ENCODE peak calls at places on chromosomes 12 and 14, in seven cellular contexts. N is GM12864; F is cardiac fibroblast; J is brain microvascular endothelial cell; B is activated gamma-delta T cell treated with anti-CD3 and anti-CD28 coated beads, Interleukin-2, amount 50 U/mL, for 16 hours; T is stimulated activated CD8-positive, alpha-beta memory T cell treated with anti-CD3 and anti-CD28 coated beads, Interleukin-15, amount 100 ng/mL, for 1 hour; A is AG08395. Z is an unnamed sample.

GRCh38 chr14:100336618-100337530 is 13.7 kb downstream of the SLC25A47 start:
- DNase-seq in B (no peak), T (no peak), J (no peak), A (no peak), N (no peak), F (no peak), Z (no peak)

GRCh38 chr14:51188566-51189185 is 51.4 kb upstream of the TMX1 start:
- DNase-seq in B (no peak), A (peak), T (no peak), N (no peak), F (peak), J (no peak), Z (no peak)

GRCh38 chr12:121227294-121227693 is 17.4 kb downstream of the P2RX4 start:
- DNase-seq in N (peak), B (no peak), J (no peak), F (no peak), A (no peak), T (no peak), Z (no peak)

GRCh38 chr14:100866666-100867630 is 36.6 kb downstream of the RTL1 start:
- DNase-seq in A (no peak), T (no peak), B (no peak), F (no peak), J (no peak), N (no peak), Z (no peak)

GRCh38 chr12:22046090-22046967 is at the start of gene CMAS:
- DNase-seq in T (peak), B (peak), N (peak), F (peak), J (peak), A (peak), Z (peak)

GRCh38 chr12:105053116-105053572 is 31.1 kb downstream of the ALDH1L2 start:
- DNase-seq in A (peak), J (peak), B (peak), N (peak), F (peak), T (peak), Z (peak)

GRCh38 chr12:50764861-50765324 is 992 bp downstream of the ATF1 start:
- DNase-seq in T (no peak), A (peak), F (peak), N (no peak), J (no peak), B (no peak), Z (peak)

GRCh38 chr12:19404232-19404880 is 34.9 kb upstream of the AEBP2 start:
- DNase-seq in J (no peak), A (no peak), N (no peak), F (no peak), T (no peak), B (peak), Z (no peak)

GRCh38 chr12:23204933-23205778 is 580.2 kb downstream of the ETNK1 start:
- DNase-seq in F (peak), J (peak), A (peak), B (no peak), T (no peak), N (peak), Z (peak)

GRCh38 chr12:67333649-67334048 is 64.5 kb downstream of the CAND1 start:
- DNase-seq in N (no peak), A (no peak), T (no peak), F (no peak), J (no peak), B (no peak), Z (no peak)

GRCh38 chr14:29716150-29716549 is 211.5 kb downstream of the PRKD1 start:
- DNase-seq in F (peak), T (no peak), J (no peak), A (peak), B (no peak), N (no peak), Z (no peak)

GRCh38 chr14:73476451-73476905 is 14.3 kb upstream of the RIOX1 start:
- DNase-seq in F (no peak), A (no peak), B (no peak), T (no peak), N (no peak), J (no peak), Z (no peak)

GRCh38 chr12:25200703-25201102 is 5.7 kb downstream of the ETFRF1 start:
- DNase-seq in T (no peak), J (peak), A (peak), B (no peak), F (peak), N (no peak), Z (no peak)

GRCh38 chr12:2922329-2922728 is 31.6 kb downstream of the TULP3 start:
- DNase-seq in F (no peak), T (no peak), J (no peak), N (no peak), B (no peak), A (peak), Z (no peak)

GRCh38 chr12:112163471-112164325 is 38.3 kb downstream of the TRAFD1 start:
- DNase-seq in N (no peak), T (no peak), A (no peak), J (no peak), F (no peak), B (no peak), Z (no peak)

GRCh38 chr14:76497550-76498484 is 121.9 kb downstream of the ESRRB start:
- DNase-seq in B (no peak), N (no peak), A (no peak), J (no peak), T (no peak), F (no peak), Z (peak)

GRCh38 chr14:78611031-78611430 is 440.9 kb downstream of the NRXN3 start:
- DNase-seq in F (no peak), B (no peak), T (no peak), A (no peak), J (no peak), N (no peak), Z (no peak)

GRCh38 chr12:66637693-66638301 is 41.1 kb downstream of the GRIP1 start:
- DNase-seq in N (no peak), J (no peak), F (no peak), B (no peak), A (no peak), T (no peak), Z (no peak)

GRCh38 chr12:45216297-45216982 is 545 bp downstream of the ANO6 start:
- DNase-seq in N (no peak), T (peak), B (peak), F (peak), A (peak), J (peak), Z (peak)

GRCh38 chr12:87344699-87345098 is 684.5 kb downstream of the C12orf50 start:
- DNase-seq in N (no peak), J (no peak), T (no peak), A (no peak), F (no peak), B (no peak), Z (peak)

Z was measured in A549.